ENCODE peak calls at places on chromosomes 1 and 21, in four cellular contexts. G is SK-N-SH, N is A549, V is HepG2. S is an unnamed sample.

GRCh38 chr1:8314346-8315280 is 3.3 kb upstream of the SLC45A1 start:
- DNase-seq in G (peak), N (peak), V (peak), S (peak)

GRCh38 chr21:36321325-36322082 is 1.5 kb downstream of the MORC3 start:
- DNase-seq in G (peak), N (no peak), V (no peak), S (no peak)

GRCh38 chr1:65260851-65261473 is 48.4 kb upstream of the DNAJC6 start:
- DNase-seq in G (no peak), N (peak), V (no peak), S (no peak)

GRCh38 chr1:108686609-108687313 is 5.3 kb upstream of the PRPF38B start:
- DNase-seq in G (peak), N (no peak), V (peak), S (no peak)

GRCh38 chr1:15304708-15305326 is 57.8 kb downstream of the FHAD1 start:
- DNase-seq in G (peak), N (peak), V (peak), S (no peak)

GRCh38 chr1:204894606-204895005 is 23.9 kb downstream of the NFASC start:
- DNase-seq in G (no peak), N (no peak), V (no peak), S (no peak)

GRCh38 chr1:112762541-112763141 is 47.5 kb upstream of the PPM1J start:
- DNase-seq in G (no peak), N (no peak), V (no peak), S (no peak)

GRCh38 chr1:219883400-219884332 is 44.7 kb downstream of the SLC30A10 start:
- DNase-seq in G (peak), N (no peak), V (peak), S (no peak)

GRCh38 chr1:220137006-220137794 is 43.3 kb downstream of the IARS2 start:
- DNase-seq in G (no peak), N (no peak), V (no peak), S (no peak)

GRCh38 chr1:172977296-172978027 is 73.3 kb downstream of the TNFSF18 start:
- DNase-seq in G (no peak), N (no peak), V (no peak), S (no peak)

GRCh38 chr1:246803373-246803772 is 79.2 kb downstream of the SCCPDH start:
- DNase-seq in G (no peak), N (no peak), V (no peak), S (no peak)

GRCh38 chr1:28928306-28928987 is 14.1 kb downstream of the EPB41 start:
- DNase-seq in G (no peak), N (no peak), V (no peak), S (no peak)

GRCh38 chr1:183285746-183286145 is 99.7 kb downstream of the LAMC2 start:
- DNase-seq in G (no peak), N (no peak), V (no peak), S (no peak)

GRCh38 chr1:89454845-89455521 is 69.6 kb upstream of the LRRC8B start:
- DNase-seq in G (peak), N (peak), V (peak), S (no peak)

GRCh38 chr21:28230559-28230958 is 762.1 kb downstream of the LTN1 start:
- DNase-seq in G (no peak), N (no peak), V (no peak), S (no peak)

GRCh38 chr1:16371725-16372124 is 4.7 kb downstream of the SZRD1 start:
- DNase-seq in G (no peak), N (peak), V (no peak), S (no peak)

GRCh38 chr1:54275349-54275748 is 75.4 kb downstream of the MRPL37 start:
- DNase-seq in G (no peak), N (no peak), V (no peak), S (no peak)

GRCh38 chr1:25017436-25018109 is 87.5 kb upstream of the RUNX3 start:
- DNase-seq in G (no peak), N (peak), V (peak), S (no peak)

DNA sequence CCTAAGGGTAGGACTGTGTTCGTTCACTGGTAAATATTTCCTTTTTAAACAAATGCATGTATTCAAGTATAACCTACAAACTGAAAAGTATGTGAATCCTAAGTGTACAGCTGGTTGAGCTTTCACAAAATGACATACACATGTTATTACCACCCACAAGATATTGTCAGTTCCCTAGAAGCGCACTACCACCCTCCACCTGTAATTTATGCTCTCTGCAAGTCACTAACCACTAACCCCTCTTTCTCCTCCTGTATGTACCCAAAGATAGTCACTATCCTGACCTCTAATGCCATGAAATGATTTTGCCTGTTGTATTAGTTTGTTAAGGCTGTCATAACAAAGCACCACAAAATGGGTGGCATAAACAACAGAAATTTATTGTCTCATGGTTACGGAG is 82.8 kb upstream of the CHODL start:
- DNase-seq in G (no peak), N (no peak), V (no peak), S (no peak)
- TF ChIP-seq PBX3 in G (no peak), N (no peak), V (no peak), S (no peak)

GRCh38 chr21:17498586-17498985 is 14.3 kb upstream of the CXADR start:
- DNase-seq in G (no peak), N (no peak), V (no peak), S (no peak)
- TF ChIP-seq PBX3 in G (no peak), N (no peak), V (no peak), S (no peak)

DNA sequence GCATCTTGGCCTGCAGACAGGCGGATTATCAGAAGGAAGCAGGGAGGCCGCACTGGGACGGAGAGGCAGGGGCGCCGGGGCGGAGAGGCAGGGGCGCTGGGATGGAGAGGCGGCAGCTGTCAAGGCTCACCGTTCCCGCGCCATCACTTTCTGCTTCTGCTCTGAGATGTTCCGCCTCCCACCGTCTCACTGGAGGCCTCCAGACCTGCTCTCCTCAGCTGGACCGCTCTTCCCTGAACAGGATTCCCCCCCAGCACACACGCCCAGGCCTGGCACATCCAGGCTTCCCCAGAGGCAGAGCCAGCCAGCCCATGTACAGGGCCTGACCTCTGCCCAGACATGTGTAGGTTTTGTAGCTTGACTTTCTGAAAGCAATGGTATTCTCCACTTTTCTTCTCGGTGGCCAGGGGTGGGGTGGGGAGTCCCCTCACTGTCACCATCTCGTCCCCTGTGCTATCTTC is 84.1 kb downstream of the RIPK4 start:
- DNase-seq in G (no peak), N (no peak), V (no peak), S (no peak)
- TF ChIP-seq PBX3 in G (no peak), N (no peak), V (no peak), S (no peak)

GRCh38 chr1:22443332-22443731 is 8.3 kb upstream of the ZBTB40 start:
- DNase-seq in G (no peak), N (no peak), V (no peak), S (no peak)
- TF ChIP-seq PBX3 in G (no peak), N (no peak), V (no peak), S (no peak)

GRCh38 chr21:32387151-32387550 is 5.7 kb downstream of the URB1 start:
- DNase-seq in G (no peak), N (no peak), V (no peak), S (no peak)
- TF ChIP-seq PBX3 in G (no peak), N (no peak), V (no peak), S (no peak)

GRCh38 chr1:157961805-157962762 is 31.4 kb upstream of the KIRREL1 start:
- DNase-seq in G (no peak), N (peak), V (no peak), S (no peak)
- TF ChIP-seq PBX3 in G (peak), N (no peak), V (no peak), S (no peak)

GRCh38 chr1:214330715-214331114 is 49.8 kb downstream of the SMYD2 start:
- DNase-seq in G (no peak), N (no peak), V (no peak), S (no peak)

GRCh38 chr1:214331180-214331579 is 50.2 kb downstream of the SMYD2 start:
- DNase-seq in G (no peak), N (no peak), V (no peak), S (no peak)

GRCh38 chr1:214331827-214332423 is 51.0 kb downstream of the SMYD2 start:
- DNase-seq in G (peak), N (peak), V (peak), S (no peak)

GRCh38 chr1:214335567-214335966 is 54.6 kb downstream of the SMYD2 start:
- DNase-seq in G (no peak), N (no peak), V (no peak), S (no peak)

DNA sequence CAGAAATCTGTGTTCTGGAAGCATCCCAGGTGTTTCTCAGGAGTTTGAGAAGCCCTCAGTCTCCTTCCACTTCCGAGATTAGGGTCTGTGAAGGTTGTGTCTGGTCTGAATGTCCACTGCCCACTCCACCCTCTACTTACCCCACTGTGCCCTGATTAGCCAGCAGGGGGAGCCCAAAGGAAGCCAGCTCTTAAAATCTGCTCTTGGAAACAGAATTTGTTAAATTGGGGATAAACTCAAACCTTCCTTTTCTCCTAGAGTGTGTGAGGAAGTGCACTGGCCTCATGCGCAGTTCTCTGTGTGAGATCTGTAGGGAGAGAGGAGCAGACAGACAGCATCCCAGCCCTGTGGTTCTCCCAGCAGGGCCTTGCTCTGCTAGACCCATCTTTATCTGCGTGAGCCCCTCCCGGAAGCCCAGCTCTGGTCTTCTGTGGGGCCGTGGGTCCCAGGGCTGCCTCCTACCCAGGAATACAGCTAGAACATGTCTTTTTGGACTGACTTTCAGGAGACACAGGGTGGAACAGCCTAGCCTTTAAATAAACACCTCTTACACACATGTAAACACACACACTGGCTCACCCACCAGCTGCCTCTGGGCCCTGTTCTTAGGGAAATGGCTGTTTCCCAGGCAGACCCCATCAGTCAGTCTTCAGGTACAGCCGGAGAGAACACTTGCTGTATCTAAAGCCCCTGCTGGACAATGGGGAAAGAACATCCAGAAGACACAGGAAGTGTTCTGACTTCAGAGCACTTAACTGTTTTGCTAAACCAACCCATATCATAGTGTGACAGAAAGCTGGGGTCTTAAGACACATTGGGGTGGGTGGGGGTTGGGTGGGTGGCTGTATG is 52.2 kb downstream of the SMYD2 start:
- DNase-seq in G (peak), N (peak), V (peak), S (no peak)
- TF ChIP-seq PBX3 in G (no peak), N (no peak), V (no peak), S (no peak)

DNA sequence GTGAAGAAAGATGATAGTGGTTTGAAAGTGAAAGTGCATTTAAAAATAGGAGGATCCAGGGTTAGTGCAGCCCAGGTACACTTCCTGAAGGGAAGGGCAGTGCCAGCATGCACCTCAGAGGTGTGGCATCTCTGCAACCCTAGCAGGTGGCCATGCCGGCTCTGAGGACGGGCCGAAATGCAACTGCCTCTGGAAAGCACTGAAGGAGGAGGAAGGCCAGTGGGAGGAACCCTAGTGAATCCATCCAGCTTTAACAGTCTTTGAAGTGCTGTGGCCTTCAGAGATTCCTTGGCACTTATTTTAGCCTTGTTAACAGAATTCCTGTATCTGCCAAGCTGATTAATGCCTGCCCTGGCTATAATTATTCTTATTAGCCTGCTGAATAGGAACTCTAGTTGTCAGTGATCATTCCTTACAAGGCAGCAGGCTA is 5.5 kb downstream of the PTGFRN start:
- DNase-seq in G (no peak), N (no peak), V (no peak), S (no peak)
- TF ChIP-seq PBX3 in G (no peak), N (no peak), V (no peak), S (no peak)

GRCh38 chr1:177341773-177342172 is 171.0 kb downstream of the BRINP2 start:
- DNase-seq in G (peak), N (no peak), V (no peak), S (no peak)

GRCh38 chr1:177334856-177335255 is 164.1 kb downstream of the BRINP2 start:
- DNase-seq in G (no peak), N (no peak), V (no peak), S (no peak)

GRCh38 chr1:177343445-177343844 is 172.7 kb downstream of the BRINP2 start:
- DNase-seq in G (no peak), N (no peak), V (no peak), S (no peak)

GRCh38 chr1:177338376-177338775 is 167.6 kb downstream of the BRINP2 start:
- DNase-seq in G (no peak), N (no peak), V (no peak), S (no peak)

DNA sequence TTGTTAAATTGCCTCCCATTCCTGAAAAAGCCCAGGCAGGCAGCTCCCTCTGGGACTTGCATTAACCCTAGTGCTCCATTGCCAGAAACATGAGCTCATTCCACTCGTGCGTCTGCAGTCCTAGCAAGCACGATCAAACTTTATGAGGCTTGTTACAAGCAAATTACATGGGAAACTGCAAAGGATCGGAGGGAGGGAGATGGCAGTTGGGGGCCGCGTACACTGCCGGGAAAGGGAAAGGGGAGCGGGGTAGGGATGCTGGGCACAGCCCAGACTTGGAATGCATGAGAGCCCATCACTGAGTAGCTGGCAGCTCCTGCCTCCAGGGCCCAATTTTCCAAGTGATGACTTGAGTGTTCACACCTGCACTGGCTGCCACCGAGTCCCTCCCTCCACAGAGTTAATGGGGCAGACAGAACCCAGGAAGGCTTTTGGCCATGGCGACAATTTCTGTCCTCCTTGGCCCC is 169.9 kb downstream of the BRINP2 start:
- DNase-seq in G (no peak), N (no peak), V (no peak), S (no peak)
- TF ChIP-seq PBX3 in G (no peak), N (no peak), V (no peak), S (no peak)